ENCODE peak calls at places on chromosomes 6 and 20, in four cellular contexts. W, P, S and L are unnamed samples.
A peak's percentile ranks its signal among the peaks of the same experiment; 100 is the strongest.

GRCh38 chr6:159092631-159093030 is 47.8 kb upstream of the TAGAP start:
- DNase-seq in W (no peak), P (no peak), S (peak; percentile 2), L (no peak)

GRCh38 chr6:84166395-84166794 is 61.0 kb downstream of the CEP162 start:
- DNase-seq in W (no peak), P (no peak), S (no peak), L (no peak)

GRCh38 chr6:130985115-130985514 is 77.9 kb downstream of the EPB41L2 start:
- DNase-seq in W (no peak), P (no peak), S (no peak), L (no peak)

GRCh38 chr6:101454106-101454676 is 60.7 kb downstream of the GRIK2 start:
- DNase-seq in W (no peak), P (no peak), S (no peak), L (no peak)

GRCh38 chr6:25844518-25844917 is 12.7 kb upstream of the SLC17A1 start:
- DNase-seq in W (no peak), P (no peak), S (no peak), L (no peak)

GRCh38 chr20:3820048-3820900 is at the start of gene AP5S1:
- DNase-seq in W (peak; percentile 92), P (peak; percentile 100), S (peak; percentile 97), L (peak; percentile 95)

GRCh38 chr6:16338577-16339262 is 100.3 kb downstream of the GMPR start:
- DNase-seq in W (peak; percentile 97), P (no peak), S (peak; percentile 99), L (no peak)

GRCh38 chr6:152603911-152604310 is 33.3 kb downstream of the SYNE1 start:
- DNase-seq in W (no peak), P (no peak), S (no peak), L (no peak)

GRCh38 chr20:57397004-57397692 is 6.0 kb downstream of the RBM38 start:
- DNase-seq in W (no peak), P (no peak), S (no peak), L (no peak)

GRCh38 chr6:37372116-37372515 is 18.3 kb downstream of the RNF8 start:
- DNase-seq in W (no peak), P (no peak), S (peak; percentile 19), L (no peak)

GRCh38 chr6:51569594-51569993 is 517.8 kb downstream of the PKHD1 start:
- DNase-seq in W (no peak), P (no peak), S (no peak), L (no peak)

GRCh38 chr6:61809004-61809595 is 476.9 kb downstream of the KHDRBS2 start:
- DNase-seq in W (peak; percentile 1), P (no peak), S (peak; percentile 1), L (no peak)

GRCh38 chr6:107185570-107185969 is 70.3 kb upstream of the BEND3 start:
- DNase-seq in W (peak; percentile 10), P (no peak), S (peak; percentile 60), L (no peak)

GRCh38 chr6:1278057-1278720 is 33.7 kb upstream of the FOXQ1 start:
- DNase-seq in W (no peak), P (no peak), S (no peak), L (no peak)

GRCh38 chr6:16690244-16691142 is 70.8 kb downstream of the ATXN1 start:
- DNase-seq in W (no peak), P (no peak), S (peak; percentile 84), L (no peak)

GRCh38 chr6:160461641-160462040 is 113.5 kb downstream of the SLC22A3 start:
- DNase-seq in W (peak; percentile 24), P (no peak), S (peak; percentile 3), L (no peak)

GRCh38 chr6:36929607-36930006 is 24.9 kb upstream of the PI16 start:
- DNase-seq in W (no peak), P (no peak), S (peak; percentile 73), L (no peak)

GRCh38 chr6:151493495-151494234 is at the start of gene CCDC170:
- DNase-seq in W (peak; percentile 22), P (peak; percentile 94), S (peak; percentile 10), L (peak; percentile 16)

GRCh38 chr6:74018825-74019224 is 322.8 kb downstream of the CD109 start:
- DNase-seq in W (peak; percentile 35), P (no peak), S (no peak), L (no peak)

GRCh38 chr6:142300758-142301251 is 1.0 kb upstream of the ADGRG6 start:
- DNase-seq in W (peak; percentile 73), P (no peak), S (peak; percentile 86), L (no peak)

GRCh38 chr20:10716855-10717254 is 43.1 kb upstream of the JAG1 start:
- DNase-seq in W (peak; percentile 40), P (no peak), S (peak; percentile 29), L (no peak)

GRCh38 chr6:28953039-28953872 is 29.5 kb upstream of the TRIM27 start:
- DNase-seq in W (peak; percentile 69), P (no peak), S (peak; percentile 66), L (no peak)

GRCh38 chr20:32116079-32116521 is 6.6 kb downstream of the TM9SF4 start:
- DNase-seq in W (no peak), P (no peak), S (no peak), L (no peak)

GRCh38 chr6:112061605-112062004 is 7.7 kb downstream of the CCN6 start:
- DNase-seq in W (peak; percentile 33), P (no peak), S (no peak), L (no peak)

GRCh38 chr6:163585932-163586437 is 171.5 kb downstream of the QKI start:
- DNase-seq in W (peak; percentile 95), P (no peak), S (peak; percentile 94), L (no peak)

GRCh38 chr6:41425511-41425910 is 90.1 kb downstream of the NCR2 start:
- DNase-seq in W (no peak), P (no peak), S (no peak), L (no peak)

GRCh38 chr20:37611852-37612251 is 82.0 kb upstream of the CTNNBL1 start:
- DNase-seq in W (no peak), P (no peak), S (no peak), L (no peak)

GRCh38 chr6:125157725-125158124 is 4.2 kb downstream of the TPD52L1 start:
- DNase-seq in W (no peak), P (no peak), S (no peak), L (no peak)

GRCh38 chr6:166629628-166630027 is 2.6 kb upstream of the RPS6KA2 start:
- DNase-seq in W (peak; percentile 80), P (no peak), S (peak; percentile 46), L (no peak)

GRCh38 chr6:154502564-154502963 is 7.9 kb downstream of the CNKSR3 start:
- DNase-seq in W (no peak), P (no peak), S (no peak), L (no peak)

GRCh38 chr6:108798672-108799355 is 49.4 kb upstream of the ARMC2 start:
- DNase-seq in W (no peak), P (peak; percentile 14), S (peak; percentile 45), L (no peak)

DNA sequence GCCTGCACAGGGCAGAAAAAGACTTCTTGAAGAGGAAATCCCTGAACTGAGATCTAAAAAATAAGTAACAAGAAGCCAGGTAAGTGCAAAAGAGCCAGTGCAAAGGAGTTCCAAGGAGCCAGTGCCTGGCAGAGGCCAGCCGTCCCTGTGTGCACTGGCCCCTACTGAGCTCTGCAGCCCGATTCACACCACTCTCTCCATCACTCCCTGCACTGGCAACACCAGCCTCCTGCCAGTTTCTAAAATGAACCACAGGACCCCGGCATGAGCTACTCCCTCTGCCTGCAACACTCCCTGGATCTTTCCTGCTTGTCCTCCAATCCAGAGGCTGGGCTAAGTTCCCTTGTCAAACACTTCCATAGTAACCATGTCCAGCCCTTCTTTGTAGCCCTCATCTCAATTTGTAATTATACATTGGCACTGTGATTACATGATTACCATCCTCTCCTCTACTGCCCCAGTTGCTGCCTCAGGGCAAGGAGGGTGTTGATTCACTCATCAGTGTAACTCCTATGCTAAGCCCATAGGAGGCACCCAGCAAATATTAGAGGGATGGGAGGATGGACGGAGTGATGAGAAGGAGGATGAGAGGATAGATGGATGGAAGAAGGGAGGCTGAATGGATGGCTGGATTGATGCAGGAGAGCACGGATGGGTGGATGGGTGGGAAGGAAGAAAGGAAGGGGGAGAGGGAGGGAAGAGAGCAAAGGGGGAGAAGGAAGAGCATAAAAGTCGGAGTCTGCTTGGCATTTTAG is 49.3 kb downstream of the SIRPA start:
- DNase-seq in W (no peak), P (no peak), S (no peak), L (no peak)
- TF ChIP-seq CTCF in W (no peak), P (no peak), S (no peak), L (no peak)

DNA sequence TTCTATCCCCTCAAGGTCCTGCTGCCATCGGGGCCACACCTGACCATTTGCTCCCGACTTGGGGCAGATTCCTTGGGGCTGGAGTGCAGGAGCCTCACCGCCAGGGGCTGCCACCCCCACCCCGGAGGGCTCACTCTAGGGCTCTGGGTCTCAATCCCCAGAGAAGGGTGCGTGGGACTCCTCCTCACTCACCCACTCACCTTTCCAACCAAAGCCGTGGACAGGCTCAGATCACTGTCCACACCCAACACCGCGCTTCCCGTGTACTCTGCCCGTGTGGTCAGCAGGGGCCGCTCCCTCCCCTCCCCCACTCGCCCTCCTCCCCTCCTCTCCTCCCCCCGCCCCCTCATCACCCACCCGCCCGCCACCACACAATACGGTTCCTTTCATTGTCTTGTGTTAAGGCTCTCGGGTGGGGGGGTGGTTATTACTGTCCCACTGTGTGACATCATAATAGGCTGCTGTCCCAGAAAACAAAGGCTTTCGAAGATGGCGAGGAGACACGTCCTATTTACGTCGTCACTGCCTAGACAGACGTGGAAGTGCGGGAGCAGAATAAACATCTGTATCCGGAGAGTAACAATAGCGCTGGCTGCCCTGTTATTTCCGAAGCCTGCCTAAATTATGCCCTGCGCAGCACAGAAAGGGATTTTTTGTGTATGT is 85.8 kb downstream of the YTHDF1 start:
- DNase-seq in W (no peak), P (no peak), S (no peak), L (no peak)
- TF ChIP-seq CTCF in W (no peak), P (no peak), S (no peak), L (no peak)

GRCh38 chr20:6164421-6165341 is 41.9 kb upstream of the FERMT1 start:
- DNase-seq in W (no peak), P (peak; percentile 22), S (peak; percentile 1), L (no peak)

GRCh38 chr20:6173481-6173880 is 50.7 kb upstream of the FERMT1 start:
- DNase-seq in W (no peak), P (no peak), S (no peak), L (no peak)

DNA sequence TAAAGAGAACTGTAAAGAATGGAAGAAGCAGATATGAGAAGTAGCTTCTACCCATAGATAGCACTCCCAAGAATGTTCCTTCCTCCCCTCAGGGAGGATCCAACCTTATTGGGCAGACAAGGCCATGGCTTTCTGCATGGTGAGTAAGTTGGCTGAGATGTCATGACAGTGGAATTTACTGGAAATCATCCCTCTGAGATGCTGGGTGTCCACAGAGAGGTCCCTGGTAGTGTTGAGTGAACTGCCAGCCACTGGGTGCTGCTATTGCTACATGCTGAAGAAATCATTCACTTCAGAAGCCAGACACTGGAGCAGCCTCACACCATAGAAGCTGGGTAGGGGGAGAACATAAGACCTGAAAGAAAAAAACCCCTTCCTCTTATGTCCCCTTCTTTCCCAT is 46.4 kb upstream of the FERMT1 start:
- DNase-seq in W (peak; percentile 50), P (no peak), S (peak; percentile 11), L (no peak)
- TF ChIP-seq CTCF in W (peak; percentile 33), P (no peak), S (peak; percentile 21), L (no peak)

GRCh38 chr20:46816916-46817638 is 77.6 kb upstream of the EYA2 start:
- DNase-seq in W (no peak), P (no peak), S (no peak), L (no peak)

GRCh38 chr20:46823753-46824152 is 70.9 kb upstream of the EYA2 start:
- DNase-seq in W (no peak), P (no peak), S (no peak), L (no peak)

GRCh38 chr20:46823271-46823747 is 71.3 kb upstream of the EYA2 start:
- DNase-seq in W (no peak), P (no peak), S (no peak), L (no peak)

GRCh38 chr20:46816097-46816496 is 78.5 kb upstream of the EYA2 start:
- DNase-seq in W (no peak), P (no peak), S (no peak), L (no peak)

GRCh38 chr20:46820682-46821081 is 74.0 kb upstream of the EYA2 start:
- DNase-seq in W (no peak), P (no peak), S (no peak), L (no peak)
- TF ChIP-seq CTCF in W (peak; percentile 70), P (no peak), S (peak; percentile 8), L (no peak)